ENCODE peak calls at places on chromosome 20, in ten cellular contexts. F, Q, T, P, I, W, J, X, G and L are unnamed samples.

GRCh38 chr20:63703976-63704748 is 3.6 kb downstream of the ARFRP1 start:
- DNase-seq in F (peak; percentile 2), Q (no peak), T (no peak), P (no peak), I (no peak), W (no peak), J (peak; percentile 55), X (no peak), G (no peak), L (peak; percentile 18)

GRCh38 chr20:36623444-36623843 is 17.9 kb downstream of the RAB5IF start:
- DNase-seq in F (no peak), Q (no peak), T (no peak), P (no peak), I (no peak), W (no peak), J (no peak), X (no peak), G (no peak), L (no peak)

GRCh38 chr20:17345321-17345720 is 118.5 kb downstream of the PCSK2 start:
- DNase-seq in F (no peak), Q (no peak), T (no peak), P (no peak), I (no peak), W (no peak), J (no peak), X (no peak), G (no peak), L (no peak)

GRCh38 chr20:11454966-11455799 is 462.5 kb upstream of the BTBD3 start:
- DNase-seq in F (peak; percentile 78), Q (no peak), T (no peak), P (no peak), I (peak; percentile 92), W (peak; percentile 51), J (no peak), X (no peak), G (peak; percentile 52), L (no peak)

GRCh38 chr20:5000263-5001173 is 792 bp downstream of the SLC23A2 start:
- DNase-seq in F (no peak), Q (peak; percentile 44), T (peak; percentile 91), P (peak; percentile 29), I (no peak), W (no peak), J (peak; percentile 78), X (peak; percentile 62), G (peak; percentile 46), L (peak; percentile 55)

GRCh38 chr20:44883214-44883902 is 2.1 kb upstream of the YWHAB start:
- DNase-seq in F (no peak), Q (no peak), T (no peak), P (no peak), I (no peak), W (no peak), J (no peak), X (no peak), G (no peak), L (no peak)

GRCh38 chr20:44050925-44051660 is 135.9 kb downstream of the JPH2 start:
- DNase-seq in F (no peak), Q (no peak), T (peak; percentile 60), P (no peak), I (no peak), W (no peak), J (peak; percentile 50), X (peak; percentile 3), G (no peak), L (peak; percentile 10)

GRCh38 chr20:52405417-52405816 is 213.8 kb upstream of the ZFP64 start:
- DNase-seq in F (no peak), Q (no peak), T (no peak), P (no peak), I (no peak), W (peak; percentile 92), J (no peak), X (no peak), G (no peak), L (no peak)

GRCh38 chr20:13526551-13526950 is 112.2 kb downstream of the TASP1 start:
- DNase-seq in F (no peak), Q (no peak), T (no peak), P (no peak), I (no peak), W (no peak), J (no peak), X (no peak), G (no peak), L (no peak)

GRCh38 chr20:38286586-38287502 is 17.1 kb upstream of the BPI start:
- DNase-seq in F (no peak), Q (no peak), T (peak; percentile 72), P (no peak), I (no peak), W (peak; percentile 32), J (peak; percentile 86), X (peak; percentile 57), G (no peak), L (peak; percentile 66)

GRCh38 chr20:64101731-64102621 is 5.4 kb downstream of the NPBWR2 start:
- DNase-seq in F (no peak), Q (peak; percentile 81), T (peak; percentile 79), P (peak; percentile 82), I (no peak), W (no peak), J (no peak), X (peak; percentile 50), G (no peak), L (peak; percentile 72)

GRCh38 chr20:56816349-56816748 is 187.2 kb downstream of the TFAP2C start:
- DNase-seq in F (no peak), Q (no peak), T (no peak), P (no peak), I (no peak), W (peak; percentile 65), J (no peak), X (no peak), G (no peak), L (no peak)

GRCh38 chr20:38825901-38826625 is 20.6 kb downstream of the PPP1R16B start:
- DNase-seq in F (peak; percentile 84), Q (no peak), T (no peak), P (no peak), I (peak; percentile 61), W (peak; percentile 75), J (no peak), X (no peak), G (no peak), L (no peak)

GRCh38 chr20:48758206-48758820 is 69.5 kb downstream of the PREX1 start:
- DNase-seq in F (no peak), Q (no peak), T (no peak), P (no peak), I (no peak), W (peak; percentile 64), J (no peak), X (no peak), G (no peak), L (no peak)

GRCh38 chr20:53493201-53493908 is 100.3 kb downstream of the ZNF217 start:
- DNase-seq in F (no peak), Q (no peak), T (no peak), P (no peak), I (no peak), W (no peak), J (no peak), X (no peak), G (no peak), L (no peak)

GRCh38 chr20:23257848-23258746 is 92.5 kb upstream of the NXT1 start:
- DNase-seq in F (peak; percentile 58), Q (no peak), T (no peak), P (no peak), I (no peak), W (peak; percentile 73), J (no peak), X (peak; percentile 40), G (no peak), L (no peak)

GRCh38 chr20:9301129-9302072 is 213.0 kb upstream of the LAMP5 start:
- DNase-seq in F (peak; percentile 84), Q (no peak), T (no peak), P (no peak), I (no peak), W (no peak), J (no peak), X (no peak), G (peak; percentile 68), L (no peak)

GRCh38 chr20:10172998-10173655 is 45.5 kb upstream of the SNAP25 start:
- DNase-seq in F (no peak), Q (no peak), T (no peak), P (no peak), I (no peak), W (no peak), J (no peak), X (no peak), G (no peak), L (no peak)

GRCh38 chr20:11080010-11080409 is 406.2 kb upstream of the JAG1 start:
- DNase-seq in F (no peak), Q (no peak), T (no peak), P (no peak), I (no peak), W (no peak), J (no peak), X (no peak), G (no peak), L (no peak)

GRCh38 chr20:18430172-18430826 is 36.5 kb downstream of the DZANK1 start:
- DNase-seq in F (no peak), Q (no peak), T (no peak), P (no peak), I (no peak), W (no peak), J (no peak), X (no peak), G (peak; percentile 41), L (no peak)

GRCh38 chr20:51417745-51418529 is 124.6 kb downstream of the NFATC2 start:
- DNase-seq in F (no peak), Q (no peak), T (no peak), P (no peak), I (no peak), W (no peak), J (no peak), X (no peak), G (no peak), L (no peak)

GRCh38 chr20:10505320-10506226 is 70.5 kb downstream of the SLX4IP start:
- DNase-seq in F (no peak), Q (no peak), T (no peak), P (no peak), I (no peak), W (peak; percentile 86), J (no peak), X (peak; percentile 37), G (no peak), L (no peak)

GRCh38 chr20:19314619-19315018 is 102.2 kb downstream of the SLC24A3 start:
- DNase-seq in F (no peak), Q (no peak), T (no peak), P (no peak), I (no peak), W (no peak), J (no peak), X (no peak), G (no peak), L (no peak)

GRCh38 chr20:19603390-19603753 is 154.7 kb upstream of the RIN2 start:
- DNase-seq in F (no peak), Q (no peak), T (no peak), P (no peak), I (no peak), W (no peak), J (no peak), X (no peak), G (no peak), L (no peak)

GRCh38 chr20:24770628-24771556 is 178.2 kb upstream of the CST7 start:
- DNase-seq in F (no peak), Q (no peak), T (peak; percentile 77), P (no peak), I (no peak), W (no peak), J (no peak), X (no peak), G (no peak), L (no peak)

GRCh38 chr20:8953300-8953699 is 115.6 kb upstream of the PLCB4 start:
- DNase-seq in F (no peak), Q (no peak), T (no peak), P (no peak), I (no peak), W (no peak), J (no peak), X (no peak), G (no peak), L (no peak)

GRCh38 chr20:43963872-43964791 is 49.5 kb downstream of the TOX2 start:
- DNase-seq in F (no peak), Q (no peak), T (peak; percentile 84), P (peak; percentile 27), I (no peak), W (peak; percentile 83), J (no peak), X (peak; percentile 34), G (no peak), L (peak; percentile 67)